ENCODE peak calls at places on chromosomes 4 and X, in five cellular contexts. One of them, this sample, is unnamed.

GRCh38 chrX:119735467-119735866 is 22.9 kb upstream of the SOWAHD start:
- DNase-seq in GM18507: no peak
- DNase-seq in endothelial cell: no peak
- DNase-seq in lower lobe of right lung: no peak
- DNase-seq in stimulated activated CD8-positive, alpha-beta memory T cell treated with anti-CD3 and anti-CD28 coated beads, Interleukin-4, amount 100 ng/mL, for 4 hours: no peak
- DNase-seq in this sample: peak; percentile 7

GRCh38 chrX:110162867-110163266 is 155.0 kb downstream of the AMMECR1 start:
- DNase-seq in GM18507: no peak
- DNase-seq in endothelial cell: no peak
- DNase-seq in lower lobe of right lung: no peak
- DNase-seq in stimulated activated CD8-positive, alpha-beta memory T cell treated with anti-CD3 and anti-CD28 coated beads, Interleukin-4, amount 100 ng/mL, for 4 hours: no peak
- DNase-seq in this sample: no peak

GRCh38 chr4:141569141-141569540 is 67.2 kb upstream of the IL15 start:
- DNase-seq in GM18507: no peak
- DNase-seq in endothelial cell: no peak
- DNase-seq in lower lobe of right lung: no peak
- DNase-seq in stimulated activated CD8-positive, alpha-beta memory T cell treated with anti-CD3 and anti-CD28 coated beads, Interleukin-4, amount 100 ng/mL, for 4 hours: no peak
- DNase-seq in this sample: no peak

GRCh38 chr4:80207172-80207583 is 9.9 kb downstream of the PRDM8 start:
- DNase-seq in GM18507: no peak
- DNase-seq in endothelial cell: peak; percentile 30
- DNase-seq in lower lobe of right lung: no peak
- DNase-seq in stimulated activated CD8-positive, alpha-beta memory T cell treated with anti-CD3 and anti-CD28 coated beads, Interleukin-4, amount 100 ng/mL, for 4 hours: no peak
- DNase-seq in this sample: no peak

GRCh38 chrX:121902463-121902862 is 855.1 kb downstream of the GLUD2 start:
- DNase-seq in GM18507: no peak
- DNase-seq in endothelial cell: no peak
- DNase-seq in lower lobe of right lung: no peak
- DNase-seq in stimulated activated CD8-positive, alpha-beta memory T cell treated with anti-CD3 and anti-CD28 coated beads, Interleukin-4, amount 100 ng/mL, for 4 hours: no peak
- DNase-seq in this sample: no peak

GRCh38 chr4:110005461-110006056 is 92.9 kb downstream of the EGF start:
- DNase-seq in GM18507: peak; percentile 43
- DNase-seq in endothelial cell: no peak
- DNase-seq in lower lobe of right lung: no peak
- DNase-seq in stimulated activated CD8-positive, alpha-beta memory T cell treated with anti-CD3 and anti-CD28 coated beads, Interleukin-4, amount 100 ng/mL, for 4 hours: no peak
- DNase-seq in this sample: peak; percentile 63

GRCh38 chrX:107684956-107685385 is 56.7 kb downstream of the PRPS1 start:
- DNase-seq in GM18507: no peak
- DNase-seq in endothelial cell: peak; percentile 11
- DNase-seq in lower lobe of right lung: peak; percentile 93
- DNase-seq in stimulated activated CD8-positive, alpha-beta memory T cell treated with anti-CD3 and anti-CD28 coated beads, Interleukin-4, amount 100 ng/mL, for 4 hours: no peak
- DNase-seq in this sample: peak; percentile 52

GRCh38 chr4:8419222-8420041 is 21.1 kb downstream of the ACOX3 start:
- DNase-seq in GM18507: no peak
- DNase-seq in endothelial cell: no peak
- DNase-seq in lower lobe of right lung: no peak
- DNase-seq in stimulated activated CD8-positive, alpha-beta memory T cell treated with anti-CD3 and anti-CD28 coated beads, Interleukin-4, amount 100 ng/mL, for 4 hours: no peak
- DNase-seq in this sample: no peak

GRCh38 chrX:24145340-24146186 is 4.0 kb upstream of the ZFX start:
- DNase-seq in GM18507: no peak
- DNase-seq in endothelial cell: no peak
- DNase-seq in lower lobe of right lung: no peak
- DNase-seq in stimulated activated CD8-positive, alpha-beta memory T cell treated with anti-CD3 and anti-CD28 coated beads, Interleukin-4, amount 100 ng/mL, for 4 hours: no peak
- DNase-seq in this sample: no peak

GRCh38 chr4:10173754-10174749 is 57.5 kb upstream of the WDR1 start:
- DNase-seq in GM18507: no peak
- DNase-seq in endothelial cell: no peak
- DNase-seq in lower lobe of right lung: peak; percentile 55
- DNase-seq in stimulated activated CD8-positive, alpha-beta memory T cell treated with anti-CD3 and anti-CD28 coated beads, Interleukin-4, amount 100 ng/mL, for 4 hours: no peak
- DNase-seq in this sample: peak; percentile 89

GRCh38 chr4:186813377-186814068 is 89.9 kb upstream of the FAT1 start:
- DNase-seq in GM18507: no peak
- DNase-seq in endothelial cell: no peak
- DNase-seq in lower lobe of right lung: no peak
- DNase-seq in stimulated activated CD8-positive, alpha-beta memory T cell treated with anti-CD3 and anti-CD28 coated beads, Interleukin-4, amount 100 ng/mL, for 4 hours: no peak
- DNase-seq in this sample: no peak

GRCh38 chr4:40388248-40388647 is 53.1 kb downstream of the CHRNA9 start:
- DNase-seq in GM18507: no peak
- DNase-seq in endothelial cell: no peak
- DNase-seq in lower lobe of right lung: no peak
- DNase-seq in stimulated activated CD8-positive, alpha-beta memory T cell treated with anti-CD3 and anti-CD28 coated beads, Interleukin-4, amount 100 ng/mL, for 4 hours: no peak
- DNase-seq in this sample: no peak

GRCh38 chrX:19372170-19373033 is 28.7 kb downstream of the PDHA1 start:
- DNase-seq in GM18507: peak; percentile 28
- DNase-seq in endothelial cell: peak; percentile 72
- DNase-seq in lower lobe of right lung: peak; percentile 67
- DNase-seq in stimulated activated CD8-positive, alpha-beta memory T cell treated with anti-CD3 and anti-CD28 coated beads, Interleukin-4, amount 100 ng/mL, for 4 hours: peak; percentile 34
- DNase-seq in this sample: peak; percentile 67

GRCh38 chr4:83875437-83875836 is 339.5 kb downstream of the GPAT3 start:
- DNase-seq in GM18507: no peak
- DNase-seq in endothelial cell: no peak
- DNase-seq in lower lobe of right lung: no peak
- DNase-seq in stimulated activated CD8-positive, alpha-beta memory T cell treated with anti-CD3 and anti-CD28 coated beads, Interleukin-4, amount 100 ng/mL, for 4 hours: no peak
- DNase-seq in this sample: no peak

GRCh38 chr4:112664611-112665010 is 27.7 kb downstream of the LARP7 start:
- DNase-seq in GM18507: no peak
- DNase-seq in endothelial cell: no peak
- DNase-seq in lower lobe of right lung: no peak
- DNase-seq in stimulated activated CD8-positive, alpha-beta memory T cell treated with anti-CD3 and anti-CD28 coated beads, Interleukin-4, amount 100 ng/mL, for 4 hours: no peak
- DNase-seq in this sample: no peak

GRCh38 chr4:94390804-94391410 is 48.3 kb upstream of the HPGDS start:
- DNase-seq in GM18507: no peak
- DNase-seq in endothelial cell: peak; percentile 7
- DNase-seq in lower lobe of right lung: no peak
- DNase-seq in stimulated activated CD8-positive, alpha-beta memory T cell treated with anti-CD3 and anti-CD28 coated beads, Interleukin-4, amount 100 ng/mL, for 4 hours: no peak
- DNase-seq in this sample: peak; percentile 8

GRCh38 chrX:33175201-33175600 is 36.1 kb downstream of the DMD start:
- DNase-seq in GM18507: no peak
- DNase-seq in endothelial cell: no peak
- DNase-seq in lower lobe of right lung: no peak
- DNase-seq in stimulated activated CD8-positive, alpha-beta memory T cell treated with anti-CD3 and anti-CD28 coated beads, Interleukin-4, amount 100 ng/mL, for 4 hours: no peak
- DNase-seq in this sample: no peak

GRCh38 chr4:159227378-159227777 is 124.5 kb downstream of the RAPGEF2 start:
- DNase-seq in GM18507: no peak
- DNase-seq in endothelial cell: no peak
- DNase-seq in lower lobe of right lung: no peak
- DNase-seq in stimulated activated CD8-positive, alpha-beta memory T cell treated with anti-CD3 and anti-CD28 coated beads, Interleukin-4, amount 100 ng/mL, for 4 hours: no peak
- DNase-seq in this sample: peak; percentile 72

GRCh38 chr4:119212964-119213606 is 572 bp downstream of the USP53 start:
- DNase-seq in GM18507: peak; percentile 26
- DNase-seq in endothelial cell: peak; percentile 78
- DNase-seq in lower lobe of right lung: peak; percentile 90
- DNase-seq in stimulated activated CD8-positive, alpha-beta memory T cell treated with anti-CD3 and anti-CD28 coated beads, Interleukin-4, amount 100 ng/mL, for 4 hours: peak; percentile 21
- DNase-seq in this sample: peak; percentile 85

This sample was measured in G401.